ENCODE peak calls at places on chromosomes 13 and 19, in ten cellular contexts. U is AG09319, I is fibroblast of the aortic adventitia, F is LNCaP clone FGC, C is body of pancreas, G is left lung, D is pancreas, P is keratinocyte, E is endodermal cell, K is sigmoid colon. Z is an unnamed sample.

GRCh38 chr13:112740502-112741131 is 50.8 kb downstream of the ATP11A start:
- DNase-seq in U (peak), I (peak), F (no peak), C (peak), G (no peak), D (no peak), P (no peak), E (no peak), K (peak), Z (peak)

GRCh38 chr19:33424181-33424580 is 50.7 kb downstream of the CEBPG start:
- DNase-seq in U (no peak), I (no peak), F (no peak), C (no peak), G (no peak), D (no peak), P (no peak), E (no peak), K (no peak), Z (no peak)

GRCh38 chr19:46715620-46716012 is 1.3 kb downstream of the PRKD2 start:
- DNase-seq in U (no peak), I (no peak), F (no peak), C (no peak), G (no peak), D (no peak), P (no peak), E (peak), K (peak), Z (peak)

GRCh38 chr19:6099633-6100032 is 10.7 kb downstream of the RFX2 start:
- DNase-seq in U (no peak), I (no peak), F (no peak), C (no peak), G (no peak), D (no peak), P (no peak), E (no peak), K (no peak), Z (no peak)

GRCh38 chr19:54162241-54162805 is 2.8 kb upstream of the LENG1 start:
- DNase-seq in U (no peak), I (peak), F (peak), C (peak), G (peak), D (peak), P (no peak), E (peak), K (peak), Z (peak)

GRCh38 chr19:30942636-30943035 is 406.6 kb downstream of the TSHZ3 start:
- DNase-seq in U (no peak), I (no peak), F (no peak), C (no peak), G (no peak), D (no peak), P (no peak), E (no peak), K (no peak), Z (no peak)

GRCh38 chr13:35231426-35231825 is 245.1 kb downstream of the MAB21L1 start:
- DNase-seq in U (no peak), I (no peak), F (no peak), C (no peak), G (no peak), D (no peak), P (no peak), E (no peak), K (no peak), Z (no peak)

GRCh38 chr13:48066310-48066989 is 28.5 kb downstream of the MED4 start:
- DNase-seq in U (no peak), I (peak), F (no peak), C (no peak), G (no peak), D (no peak), P (peak), E (no peak), K (no peak), Z (no peak)

GRCh38 chr19:18126097-18126496 is 26.9 kb upstream of the PIK3R2 start:
- DNase-seq in U (no peak), I (no peak), F (no peak), C (no peak), G (no peak), D (no peak), P (no peak), E (no peak), K (no peak), Z (no peak)

GRCh38 chr19:2251577-2252480 is 2.7 kb downstream of the AMH start:
- DNase-seq in U (no peak), I (no peak), F (no peak), C (no peak), G (no peak), D (no peak), P (no peak), E (no peak), K (no peak), Z (no peak)

GRCh38 chr13:113978741-113979481 is 5.0 kb upstream of the C13orf46 start:
- DNase-seq in U (no peak), I (peak), F (no peak), C (no peak), G (peak), D (no peak), P (no peak), E (no peak), K (peak), Z (peak)

GRCh38 chr19:2544576-2545415 is 68.9 kb downstream of the GADD45B start:
- DNase-seq in U (no peak), I (no peak), F (no peak), C (no peak), G (peak), D (no peak), P (no peak), E (no peak), K (peak), Z (peak)

GRCh38 chr13:40471911-40472310 is 194.5 kb downstream of the FOXO1 start:
- DNase-seq in U (no peak), I (no peak), F (no peak), C (no peak), G (no peak), D (no peak), P (no peak), E (no peak), K (no peak), Z (no peak)

GRCh38 chr19:42250666-42251531 is 4.0 kb downstream of the ERF start:
- DNase-seq in U (no peak), I (peak), F (no peak), C (peak), G (no peak), D (peak), P (no peak), E (no peak), K (peak), Z (peak)

GRCh38 chr13:98443329-98443728 is 133.6 kb downstream of the STK24 start:
- DNase-seq in U (peak), I (peak), F (no peak), C (no peak), G (no peak), D (no peak), P (peak), E (no peak), K (no peak), Z (no peak)

GRCh38 chr13:87671031-87671823 is at the start of gene SLITRK5:
- DNase-seq in U (no peak), I (peak), F (no peak), C (peak), G (peak), D (peak), P (no peak), E (peak), K (peak), Z (peak)

GRCh38 chr19:50820086-50820485 is 3.5 kb downstream of the KLK1 start:
- DNase-seq in U (no peak), I (no peak), F (no peak), C (no peak), G (no peak), D (no peak), P (no peak), E (peak), K (no peak), Z (no peak)

GRCh38 chr13:75749407-75749806 is 113.3 kb downstream of the LMO7 start:
- DNase-seq in U (no peak), I (peak), F (no peak), C (no peak), G (no peak), D (no peak), P (no peak), E (no peak), K (no peak), Z (no peak)

GRCh38 chr13:45055198-45055901 is 65.0 kb upstream of the GTF2F2 start:
- DNase-seq in U (peak), I (peak), F (no peak), C (peak), G (no peak), D (no peak), P (peak), E (no peak), K (peak), Z (no peak)

GRCh38 chr19:41323430-41324125 is 13.6 kb downstream of the CCDC97 start:
- DNase-seq in U (peak), I (peak), F (no peak), C (peak), G (peak), D (no peak), P (no peak), E (peak), K (peak), Z (no peak)

GRCh38 chr13:27408074-27408473 is 16.3 kb upstream of the GTF3A start:
- DNase-seq in U (no peak), I (no peak), F (no peak), C (no peak), G (no peak), D (no peak), P (no peak), E (no peak), K (no peak), Z (no peak)

GRCh38 chr13:103795892-103796478 is 729.8 kb upstream of the SLC10A2 start:
- DNase-seq in U (no peak), I (no peak), F (no peak), C (no peak), G (no peak), D (no peak), P (no peak), E (no peak), K (no peak), Z (no peak)

GRCh38 chr19:55370305-55370988 is at the start of gene IL11:
- DNase-seq in U (no peak), I (peak), F (no peak), C (no peak), G (no peak), D (no peak), P (no peak), E (peak), K (no peak), Z (no peak)

GRCh38 chr19:35073516-35073915 is 32.0 kb downstream of the HPN start:
- DNase-seq in U (no peak), I (no peak), F (no peak), C (no peak), G (no peak), D (no peak), P (no peak), E (no peak), K (no peak), Z (no peak)

GRCh38 chr19:2750739-2751437 is 11.1 kb upstream of the SLC39A3 start:
- DNase-seq in U (no peak), I (no peak), F (no peak), C (no peak), G (no peak), D (no peak), P (no peak), E (no peak), K (no peak), Z (peak)

GRCh38 chr13:112346899-112347229 is 29.3 kb upstream of the SPACA7 start:
- DNase-seq in U (no peak), I (no peak), F (no peak), C (no peak), G (no peak), D (no peak), P (no peak), E (peak), K (no peak), Z (no peak)

GRCh38 chr13:105806335-105806920 is 729.0 kb downstream of the EFNB2 start:
- DNase-seq in U (no peak), I (no peak), F (no peak), C (no peak), G (no peak), D (no peak), P (no peak), E (no peak), K (no peak), Z (no peak)

GRCh38 chr13:60043262-60043661 is 120.5 kb downstream of the DIAPH3 start:
- DNase-seq in U (peak), I (peak), F (no peak), C (no peak), G (no peak), D (no peak), P (no peak), E (no peak), K (no peak), Z (no peak)

GRCh38 chr13:45219123-45219891 is 18.5 kb upstream of the KCTD4 start:
- DNase-seq in U (no peak), I (no peak), F (no peak), C (peak), G (no peak), D (no peak), P (no peak), E (no peak), K (no peak), Z (no peak)

GRCh38 chr13:26436914-26437313 is 120.6 kb upstream of the WASF3 start:
- DNase-seq in U (no peak), I (no peak), F (no peak), C (no peak), G (no peak), D (no peak), P (no peak), E (no peak), K (no peak), Z (no peak)

GRCh38 chr19:29606420-29606747 is 301 bp downstream of the POP4 start:
- DNase-seq in U (no peak), I (no peak), F (no peak), C (no peak), G (no peak), D (no peak), P (no peak), E (no peak), K (no peak), Z (no peak)

GRCh38 chr13:114017028-114017630 is 43.3 kb upstream of the C13orf46 start:
- DNase-seq in U (no peak), I (peak), F (no peak), C (no peak), G (peak), D (no peak), P (no peak), E (peak), K (no peak), Z (no peak)

GRCh38 chr13:71290963-71291937 is 575.8 kb downstream of the DACH1 start:
- DNase-seq in U (peak), I (peak), F (no peak), C (peak), G (no peak), D (peak), P (peak), E (no peak), K (no peak), Z (no peak)

GRCh38 chr13:87999141-87999765 is 328.1 kb downstream of the SLITRK5 start:
- DNase-seq in U (no peak), I (peak), F (no peak), C (no peak), G (no peak), D (no peak), P (no peak), E (no peak), K (no peak), Z (no peak)

GRCh38 chr19:3725640-3726310 is 17.6 kb downstream of the TJP3 start:
- DNase-seq in U (no peak), I (no peak), F (no peak), C (peak), G (peak), D (peak), P (no peak), E (peak), K (no peak), Z (no peak)

GRCh38 chr19:48543121-48543710 is 8.8 kb upstream of the SULT2B1 start:
- DNase-seq in U (no peak), I (peak), F (peak), C (peak), G (peak), D (peak), P (peak), E (peak), K (no peak), Z (no peak)

GRCh38 chr19:3644351-3645066 is 17.9 kb upstream of the CACTIN start:
- DNase-seq in U (no peak), I (peak), F (peak), C (no peak), G (no peak), D (no peak), P (no peak), E (no peak), K (no peak), Z (no peak)

GRCh38 chr13:113849981-113850721 is 13.7 kb downstream of the GAS6 start:
- DNase-seq in U (no peak), I (no peak), F (no peak), C (peak), G (no peak), D (no peak), P (no peak), E (peak), K (no peak), Z (no peak)

GRCh38 chr13:95704510-95704909 is 27.6 kb downstream of the DNAJC3 start:
- DNase-seq in U (no peak), I (no peak), F (no peak), C (peak), G (no peak), D (peak), P (no peak), E (no peak), K (no peak), Z (no peak)

GRCh38 chr13:110108348-110109139 is 198.4 kb downstream of the COL4A1 start:
- DNase-seq in U (peak), I (peak), F (peak), C (peak), G (no peak), D (peak), P (no peak), E (peak), K (peak), Z (no peak)

GRCh38 chr13:50452761-50453160 is 390.7 kb downstream of the DLEU7 start:
- DNase-seq in U (no peak), I (peak), F (no peak), C (no peak), G (no peak), D (no peak), P (no peak), E (no peak), K (no peak), Z (no peak)

GRCh38 chr13:50457430-50458393 is 385.8 kb downstream of the DLEU7 start:
- DNase-seq in U (no peak), I (peak), F (peak), C (no peak), G (no peak), D (no peak), P (no peak), E (no peak), K (no peak), Z (no peak)

GRCh38 chr13:50453238-50453637 is 390.3 kb downstream of the DLEU7 start:
- DNase-seq in U (no peak), I (peak), F (no peak), C (no peak), G (no peak), D (no peak), P (no peak), E (no peak), K (no peak), Z (no peak)

GRCh38 chr13:50459046-50459445 is 384.4 kb downstream of the DLEU7 start:
- DNase-seq in U (no peak), I (no peak), F (no peak), C (no peak), G (no peak), D (no peak), P (no peak), E (no peak), K (no peak), Z (no peak)

GRCh38 chr13:50456111-50456510 is 387.4 kb downstream of the DLEU7 start:
- DNase-seq in U (no peak), I (peak), F (no peak), C (no peak), G (no peak), D (no peak), P (no peak), E (no peak), K (no peak), Z (no peak)
- TF ChIP-seq CTCF in U (no peak), I (no peak), F (no peak), C (no peak), G (no peak), D (no peak), P (no peak), E (no peak), K (no peak), Z (no peak)

DNA sequence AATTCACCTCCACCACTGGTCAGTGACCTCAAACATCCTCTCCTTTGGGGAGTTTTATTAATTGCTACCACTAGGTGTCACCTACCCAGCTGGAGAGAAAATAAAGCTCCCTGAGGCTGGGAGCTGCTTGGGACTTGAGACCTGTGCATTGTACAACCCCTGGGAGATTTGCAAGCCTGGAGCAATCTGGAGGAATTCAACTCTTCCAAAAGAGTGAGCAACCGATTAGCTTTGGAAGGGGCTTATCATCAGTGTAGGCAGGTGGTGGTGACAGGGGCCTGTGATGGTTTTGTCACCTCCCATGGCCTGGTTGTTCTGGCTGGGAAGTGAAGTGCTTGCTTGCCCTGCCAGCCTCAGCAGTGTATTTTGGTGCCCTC is 30.2 kb upstream of the FRY start:
- DNase-seq in U (peak), I (peak), F (no peak), C (peak), G (no peak), D (peak), P (no peak), E (peak), K (no peak), Z (no peak)
- TF ChIP-seq CTCF in U (peak), I (peak), F (peak), C (peak), G (peak), D (peak), P (peak), E (peak), K (peak), Z (peak)

DNA sequence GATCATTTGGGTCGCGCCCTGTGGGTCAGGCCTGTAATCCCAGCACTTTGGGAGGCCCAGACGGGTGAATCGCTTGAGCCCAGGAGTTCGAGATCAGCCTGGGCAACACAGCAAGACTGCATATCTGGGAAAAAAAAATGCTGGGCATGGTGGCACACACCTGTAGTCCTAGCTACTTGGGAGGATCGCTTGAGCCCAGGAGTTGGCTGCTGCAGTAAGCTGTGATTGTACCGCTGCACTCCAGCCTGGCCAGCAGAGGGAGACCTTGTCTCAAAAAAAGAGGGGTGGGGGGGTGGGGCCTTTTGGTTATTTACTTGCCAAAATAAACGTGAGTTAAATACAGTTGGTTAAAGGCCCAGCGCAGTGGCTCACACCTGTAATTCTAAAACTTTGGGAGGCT is 9.8 kb upstream of the ZNF544 start:
- DNase-seq in U (no peak), I (no peak), F (peak), C (no peak), G (no peak), D (no peak), P (no peak), E (peak), K (no peak), Z (no peak)
- TF ChIP-seq CTCF in U (no peak), I (no peak), F (peak), C (no peak), G (peak), D (no peak), P (peak), E (peak), K (no peak), Z (peak)

GRCh38 chr19:16205205-16206045 is 7.7 kb downstream of the AP1M1 start:
- DNase-seq in U (no peak), I (no peak), F (no peak), C (no peak), G (no peak), D (no peak), P (no peak), E (no peak), K (peak), Z (peak)
- TF ChIP-seq CTCF in U (no peak), I (no peak), F (no peak), C (no peak), G (no peak), D (no peak), P (no peak), E (no peak), K (no peak), Z (no peak)

DNA sequence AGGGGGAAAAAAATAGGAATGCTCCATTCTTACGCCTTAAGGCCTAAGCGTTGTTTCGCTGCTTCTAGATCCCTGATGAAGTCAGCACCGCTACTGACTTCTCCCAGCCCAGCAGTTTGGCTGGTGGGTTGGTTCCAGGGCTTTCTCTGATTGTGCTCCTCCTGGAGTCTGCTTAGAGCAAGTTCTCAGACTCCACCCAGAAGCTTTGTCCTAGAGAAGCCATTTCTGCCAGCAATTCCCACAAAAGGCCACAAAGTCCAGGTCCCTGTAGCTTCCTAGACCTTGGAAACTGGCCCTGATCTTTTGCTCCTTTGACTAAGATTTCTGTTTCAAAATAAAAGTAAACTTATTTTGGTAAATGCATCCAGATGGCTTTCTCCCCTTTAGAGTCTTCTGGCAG is 65.4 kb downstream of the KCTD12 start:
- DNase-seq in U (peak), I (peak), F (no peak), C (peak), G (no peak), D (peak), P (no peak), E (no peak), K (peak), Z (no peak)
- TF ChIP-seq CTCF in U (peak), I (peak), F (no peak), C (no peak), G (no peak), D (no peak), P (no peak), E (peak), K (no peak), Z (no peak)

Z was measured in spleen.